ENCODE peak calls at places on chromosomes 7 and 10, in six cellular contexts. One of them, this sample, is unnamed.

GRCh38 chr7:110307776-110308175 is 783.2 kb upstream of the LRRN3 start:
- DNase-seq in fibroblast of pulmonary artery: peak; percentile 8
- DNase-seq in endothelial cell: no peak
- DNase-seq in CD8-positive, alpha-beta T cell: no peak
- DNase-seq in right atrium auricular region: no peak
- DNase-seq in esophagus squamous epithelium: no peak
- DNase-seq in this sample: no peak

GRCh38 chr7:115083935-115084334 is 162.0 kb downstream of the MDFIC start:
- DNase-seq in endothelial cell: no peak
- DNase-seq in CD8-positive, alpha-beta T cell: no peak
- DNase-seq in right atrium auricular region: no peak
- DNase-seq in fibroblast of pulmonary artery: no peak
- DNase-seq in esophagus squamous epithelium: no peak
- DNase-seq in this sample: no peak

GRCh38 chr10:90075995-90076394 is 374.6 kb downstream of the KIF20B start:
- DNase-seq in esophagus squamous epithelium: no peak
- DNase-seq in right atrium auricular region: no peak
- DNase-seq in CD8-positive, alpha-beta T cell: no peak
- DNase-seq in fibroblast of pulmonary artery: no peak
- DNase-seq in endothelial cell: no peak
- DNase-seq in this sample: no peak

GRCh38 chr7:27640914-27641570 is 21.6 kb downstream of the HIBADH start:
- DNase-seq in endothelial cell: no peak
- DNase-seq in right atrium auricular region: no peak
- DNase-seq in fibroblast of pulmonary artery: peak; percentile 84
- DNase-seq in esophagus squamous epithelium: no peak
- DNase-seq in CD8-positive, alpha-beta T cell: no peak
- DNase-seq in this sample: no peak

GRCh38 chr10:67925449-67926005 is 41.1 kb downstream of the SIRT1 start:
- DNase-seq in fibroblast of pulmonary artery: no peak
- DNase-seq in right atrium auricular region: no peak
- DNase-seq in endothelial cell: no peak
- DNase-seq in CD8-positive, alpha-beta T cell: no peak
- DNase-seq in esophagus squamous epithelium: no peak
- DNase-seq in this sample: no peak

GRCh38 chr10:66925896-66926719 is at the start of gene LRRTM3:
- DNase-seq in CD8-positive, alpha-beta T cell: no peak
- DNase-seq in right atrium auricular region: peak; percentile 58
- DNase-seq in fibroblast of pulmonary artery: peak; percentile 80
- DNase-seq in endothelial cell: peak; percentile 61
- DNase-seq in esophagus squamous epithelium: no peak
- DNase-seq in this sample: peak; percentile 48

GRCh38 chr10:94178475-94179251 is 184.1 kb downstream of the NOC3L start:
- DNase-seq in right atrium auricular region: no peak
- DNase-seq in endothelial cell: no peak
- DNase-seq in fibroblast of pulmonary artery: no peak
- DNase-seq in CD8-positive, alpha-beta T cell: no peak
- DNase-seq in esophagus squamous epithelium: no peak
- DNase-seq in this sample: no peak

GRCh38 chr7:157540606-157541294 is 203.9 kb downstream of the DNAJB6 start:
- DNase-seq in endothelial cell: no peak
- DNase-seq in esophagus squamous epithelium: no peak
- DNase-seq in right atrium auricular region: no peak
- DNase-seq in CD8-positive, alpha-beta T cell: no peak
- DNase-seq in fibroblast of pulmonary artery: no peak
- DNase-seq in this sample: no peak

GRCh38 chr7:39727614-39728013 is 104.2 kb downstream of the RALA start:
- DNase-seq in endothelial cell: no peak
- DNase-seq in fibroblast of pulmonary artery: no peak
- DNase-seq in right atrium auricular region: no peak
- DNase-seq in CD8-positive, alpha-beta T cell: no peak
- DNase-seq in esophagus squamous epithelium: no peak
- DNase-seq in this sample: no peak

GRCh38 chr7:37571806-37572205 is 111.8 kb upstream of the GPR141 start:
- DNase-seq in endothelial cell: no peak
- DNase-seq in CD8-positive, alpha-beta T cell: no peak
- DNase-seq in esophagus squamous epithelium: no peak
- DNase-seq in fibroblast of pulmonary artery: no peak
- DNase-seq in right atrium auricular region: no peak
- DNase-seq in this sample: no peak

GRCh38 chr7:22952306-22953011 is 61.5 kb downstream of the HYCC1 start:
- DNase-seq in right atrium auricular region: no peak
- DNase-seq in fibroblast of pulmonary artery: no peak
- DNase-seq in esophagus squamous epithelium: no peak
- DNase-seq in CD8-positive, alpha-beta T cell: no peak
- DNase-seq in endothelial cell: no peak
- DNase-seq in this sample: no peak

GRCh38 chr7:22954251-22954650 is 59.7 kb downstream of the HYCC1 start:
- DNase-seq in endothelial cell: no peak
- DNase-seq in CD8-positive, alpha-beta T cell: no peak
- DNase-seq in esophagus squamous epithelium: no peak
- DNase-seq in fibroblast of pulmonary artery: no peak
- DNase-seq in right atrium auricular region: no peak
- DNase-seq in this sample: no peak

GRCh38 chr7:22948770-22949169 is 65.2 kb downstream of the HYCC1 start:
- DNase-seq in fibroblast of pulmonary artery: no peak
- DNase-seq in esophagus squamous epithelium: no peak
- DNase-seq in right atrium auricular region: no peak
- DNase-seq in endothelial cell: no peak
- DNase-seq in CD8-positive, alpha-beta T cell: no peak
- DNase-seq in this sample: no peak

GRCh38 chr7:22945584-22945983 is 68.3 kb downstream of the HYCC1 start:
- DNase-seq in esophagus squamous epithelium: no peak
- DNase-seq in right atrium auricular region: no peak
- DNase-seq in CD8-positive, alpha-beta T cell: no peak
- DNase-seq in endothelial cell: no peak
- DNase-seq in fibroblast of pulmonary artery: no peak
- DNase-seq in this sample: no peak

GRCh38 chr7:22949944-22950343 is 64.0 kb downstream of the HYCC1 start:
- DNase-seq in endothelial cell: no peak
- DNase-seq in right atrium auricular region: no peak
- DNase-seq in CD8-positive, alpha-beta T cell: no peak
- DNase-seq in esophagus squamous epithelium: no peak
- DNase-seq in fibroblast of pulmonary artery: peak; percentile 23
- DNase-seq in this sample: no peak
- TF ChIP-seq CTCF in endothelial cell: no peak
- TF ChIP-seq CTCF in right atrium auricular region: peak; percentile 28
- TF ChIP-seq CTCF in CD8-positive, alpha-beta T cell: no peak
- TF ChIP-seq CTCF in esophagus squamous epithelium: no peak
- TF ChIP-seq CTCF in fibroblast of pulmonary artery: peak; percentile 27
- TF ChIP-seq CTCF in this sample: no peak

GRCh38 chr10:14806318-14806717 is 31.5 kb downstream of the CDNF start:
- DNase-seq in esophagus squamous epithelium: no peak
- DNase-seq in endothelial cell: no peak
- DNase-seq in right atrium auricular region: no peak
- DNase-seq in fibroblast of pulmonary artery: no peak
- DNase-seq in CD8-positive, alpha-beta T cell: no peak
- DNase-seq in this sample: no peak

GRCh38 chr10:14803827-14804226 is 29.1 kb upstream of the FAM107B start:
- DNase-seq in endothelial cell: no peak
- DNase-seq in esophagus squamous epithelium: no peak
- DNase-seq in CD8-positive, alpha-beta T cell: no peak
- DNase-seq in right atrium auricular region: no peak
- DNase-seq in fibroblast of pulmonary artery: no peak
- DNase-seq in this sample: no peak

GRCh38 chr10:14800397-14800796 is 25.7 kb upstream of the FAM107B start:
- DNase-seq in fibroblast of pulmonary artery: no peak
- DNase-seq in CD8-positive, alpha-beta T cell: no peak
- DNase-seq in esophagus squamous epithelium: no peak
- DNase-seq in endothelial cell: no peak
- DNase-seq in right atrium auricular region: no peak
- DNase-seq in this sample: no peak

GRCh38 chr10:14798631-14799030 is 23.9 kb upstream of the FAM107B start:
- DNase-seq in fibroblast of pulmonary artery: peak; percentile 6
- DNase-seq in esophagus squamous epithelium: no peak
- DNase-seq in right atrium auricular region: no peak
- DNase-seq in CD8-positive, alpha-beta T cell: no peak
- DNase-seq in endothelial cell: no peak
- DNase-seq in this sample: no peak

DNA sequence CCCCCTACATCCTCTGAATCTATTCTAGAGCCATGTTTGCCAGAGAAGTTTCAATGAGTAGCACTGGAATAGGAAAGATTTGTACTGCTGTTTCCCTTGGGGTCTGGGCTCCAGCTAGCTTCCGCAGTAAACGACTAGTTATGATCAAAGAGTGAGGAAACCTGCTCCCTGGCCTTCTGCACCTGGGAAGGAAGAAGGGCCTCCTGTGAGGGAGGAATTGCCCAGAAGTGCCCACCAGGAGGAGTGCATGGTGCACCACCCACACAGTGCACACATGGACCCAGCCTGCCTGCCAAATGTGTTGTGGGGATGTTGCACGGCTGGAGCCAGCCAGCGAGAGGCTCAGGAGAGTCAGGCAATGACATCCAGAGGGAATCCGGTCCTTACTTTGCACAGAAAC is 27.0 kb upstream of the FAM107B start:
- DNase-seq in fibroblast of pulmonary artery: no peak
- DNase-seq in endothelial cell: peak; percentile 10
- DNase-seq in right atrium auricular region: no peak
- DNase-seq in esophagus squamous epithelium: no peak
- DNase-seq in CD8-positive, alpha-beta T cell: no peak
- DNase-seq in this sample: no peak
- TF ChIP-seq CTCF in fibroblast of pulmonary artery: no peak
- TF ChIP-seq CTCF in endothelial cell: no peak
- TF ChIP-seq CTCF in right atrium auricular region: no peak
- TF ChIP-seq CTCF in esophagus squamous epithelium: no peak
- TF ChIP-seq CTCF in CD8-positive, alpha-beta T cell: no peak
- TF ChIP-seq CTCF in this sample: no peak

GRCh38 chr7:46685051-46685450 is 764.0 kb upstream of the IGFBP3 start:
- DNase-seq in CD8-positive, alpha-beta T cell: no peak
- DNase-seq in esophagus squamous epithelium: no peak
- DNase-seq in right atrium auricular region: no peak
- DNase-seq in endothelial cell: no peak
- DNase-seq in fibroblast of pulmonary artery: peak; percentile 10
- DNase-seq in this sample: no peak
- TF ChIP-seq CTCF in CD8-positive, alpha-beta T cell: no peak
- TF ChIP-seq CTCF in esophagus squamous epithelium: no peak
- TF ChIP-seq CTCF in right atrium auricular region: no peak
- TF ChIP-seq CTCF in endothelial cell: no peak
- TF ChIP-seq CTCF in fibroblast of pulmonary artery: peak; percentile 31
- TF ChIP-seq CTCF in this sample: no peak

DNA sequence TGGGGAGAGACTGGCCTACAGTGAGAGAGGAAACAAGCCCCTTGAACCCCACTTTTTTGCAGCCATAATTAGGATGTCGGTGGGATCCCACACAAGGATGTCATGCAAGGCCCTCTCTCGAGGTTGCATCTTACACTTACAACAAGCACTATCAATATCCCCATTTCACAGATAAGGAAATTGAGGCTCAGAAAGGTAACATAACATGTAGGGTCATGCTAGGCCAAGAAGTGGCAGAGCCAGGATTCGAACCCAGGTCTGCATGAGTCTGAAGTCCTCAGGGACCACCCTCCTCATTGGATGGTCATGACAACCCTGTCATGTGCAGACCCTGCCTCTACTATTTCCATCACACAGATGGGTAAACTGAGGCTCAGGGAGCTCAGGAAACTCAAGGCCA is 123.5 kb downstream of the C10orf105 start:
- DNase-seq in endothelial cell: no peak
- DNase-seq in CD8-positive, alpha-beta T cell: no peak
- DNase-seq in fibroblast of pulmonary artery: no peak
- DNase-seq in esophagus squamous epithelium: no peak
- DNase-seq in right atrium auricular region: no peak
- DNase-seq in this sample: no peak
- TF ChIP-seq CTCF in endothelial cell: no peak
- TF ChIP-seq CTCF in CD8-positive, alpha-beta T cell: no peak
- TF ChIP-seq CTCF in fibroblast of pulmonary artery: no peak
- TF ChIP-seq CTCF in esophagus squamous epithelium: no peak
- TF ChIP-seq CTCF in right atrium auricular region: no peak
- TF ChIP-seq CTCF in this sample: no peak

This sample was measured in GM12864.